ENCODE peak calls at places on chromosomes 6 and 20, in five cellular contexts. One of them, this sample, is unnamed. For H3K9me3, the result is how much of the 10 kb centered on the place peaks cover.

GRCh38 chr6:125611573-125612399 is 137.6 kb upstream of the HEY2 start:
- DNase-seq in CD8-positive, alpha-beta T cell: no peak
- DNase-seq in upper lobe of left lung: no peak
- DNase-seq in OCI-LY7: no peak
- DNase-seq in K562: no peak
- DNase-seq in this sample: no peak

GRCh38 chr20:52305843-52306242 is 114.3 kb upstream of the ZFP64 start:
- DNase-seq in CD8-positive, alpha-beta T cell: no peak
- DNase-seq in upper lobe of left lung: no peak
- DNase-seq in OCI-LY7: no peak
- DNase-seq in K562: no peak
- DNase-seq in this sample: no peak

GRCh38 chr6:117504478-117505144 is 22.1 kb downstream of the DCBLD1 start:
- DNase-seq in CD8-positive, alpha-beta T cell: no peak
- DNase-seq in upper lobe of left lung: no peak
- DNase-seq in OCI-LY7: no peak
- DNase-seq in K562: no peak
- DNase-seq in this sample: no peak

GRCh38 chr6:123810214-123810613 is 6.5 kb downstream of the NKAIN2 start:
- DNase-seq in CD8-positive, alpha-beta T cell: no peak
- DNase-seq in upper lobe of left lung: no peak
- DNase-seq in OCI-LY7: no peak
- DNase-seq in K562: no peak
- DNase-seq in this sample: no peak

GRCh38 chr20:47205577-47206123 is 150.8 kb downstream of the ZMYND8 start:
- DNase-seq in CD8-positive, alpha-beta T cell: no peak
- DNase-seq in upper lobe of left lung: peak
- DNase-seq in OCI-LY7: peak
- DNase-seq in K562: peak
- DNase-seq in this sample: no peak

GRCh38 chr6:125842091-125842626 is 51.4 kb downstream of the NCOA7 start:
- DNase-seq in CD8-positive, alpha-beta T cell: no peak
- DNase-seq in upper lobe of left lung: no peak
- DNase-seq in OCI-LY7: no peak
- DNase-seq in K562: no peak
- DNase-seq in this sample: no peak

GRCh38 chr6:21915707-21916399 is 322.3 kb downstream of the SOX4 start:
- DNase-seq in CD8-positive, alpha-beta T cell: no peak
- DNase-seq in upper lobe of left lung: no peak
- DNase-seq in OCI-LY7: no peak
- DNase-seq in K562: no peak
- DNase-seq in this sample: no peak

GRCh38 chr6:47352169-47352568 is 42.5 kb upstream of the TNFRSF21 start:
- DNase-seq in CD8-positive, alpha-beta T cell: no peak
- DNase-seq in upper lobe of left lung: no peak
- DNase-seq in OCI-LY7: no peak
- DNase-seq in K562: peak
- DNase-seq in this sample: no peak

GRCh38 chr20:11001767-11002540 is 328.2 kb upstream of the JAG1 start:
- DNase-seq in CD8-positive, alpha-beta T cell: no peak
- DNase-seq in upper lobe of left lung: no peak
- DNase-seq in OCI-LY7: no peak
- DNase-seq in K562: no peak
- DNase-seq in this sample: no peak

GRCh38 chr6:137163732-137164318 is 9.6 kb downstream of the IL22RA2 start:
- DNase-seq in CD8-positive, alpha-beta T cell: no peak
- DNase-seq in upper lobe of left lung: no peak
- DNase-seq in OCI-LY7: no peak
- DNase-seq in K562: no peak
- DNase-seq in this sample: no peak

GRCh38 chr6:137162692-137163303 is 10.6 kb downstream of the IL22RA2 start:
- DNase-seq in CD8-positive, alpha-beta T cell: no peak
- DNase-seq in upper lobe of left lung: no peak
- DNase-seq in OCI-LY7: no peak
- DNase-seq in K562: no peak
- DNase-seq in this sample: no peak

GRCh38 chr6:137161975-137162374 is 11.5 kb downstream of the IL22RA2 start:
- DNase-seq in CD8-positive, alpha-beta T cell: no peak
- DNase-seq in upper lobe of left lung: no peak
- DNase-seq in OCI-LY7: no peak
- DNase-seq in K562: no peak
- DNase-seq in this sample: no peak

GRCh38 chr6:137159912-137160311 is 13.5 kb downstream of the IL22RA2 start:
- DNase-seq in CD8-positive, alpha-beta T cell: no peak
- DNase-seq in upper lobe of left lung: no peak
- DNase-seq in OCI-LY7: no peak
- DNase-seq in K562: no peak
- DNase-seq in this sample: no peak

DNA sequence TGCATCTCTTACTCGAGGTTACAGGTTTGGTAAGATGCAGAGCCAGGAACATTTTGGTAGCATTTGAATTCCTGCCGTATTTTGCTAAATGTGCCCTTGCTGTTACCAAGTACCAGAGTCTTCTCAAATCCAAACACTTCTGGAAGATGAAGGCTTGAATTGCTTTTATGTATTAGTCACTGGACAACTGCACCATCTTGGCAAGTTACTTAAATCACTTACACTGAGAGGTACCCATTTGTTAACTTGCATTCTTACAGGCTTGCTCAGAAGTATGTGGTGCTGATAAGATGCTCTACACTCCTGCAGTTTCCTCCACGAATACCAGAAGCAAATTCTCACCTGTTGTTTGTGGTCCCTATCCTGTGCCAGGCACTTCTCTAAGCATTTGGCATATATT is 12.7 kb downstream of the IL22RA2 start:
- DNase-seq in CD8-positive, alpha-beta T cell: no peak
- DNase-seq in upper lobe of left lung: no peak
- DNase-seq in OCI-LY7: no peak
- DNase-seq in K562: no peak
- DNase-seq in this sample: no peak
- H3K9me3 ChIP-seq in CD8-positive, alpha-beta T cell: under half
- H3K9me3 ChIP-seq in upper lobe of left lung: under half
- H3K9me3 ChIP-seq in OCI-LY7: under half
- H3K9me3 ChIP-seq in K562: under half
- H3K9me3 ChIP-seq in this sample: under half

DNA sequence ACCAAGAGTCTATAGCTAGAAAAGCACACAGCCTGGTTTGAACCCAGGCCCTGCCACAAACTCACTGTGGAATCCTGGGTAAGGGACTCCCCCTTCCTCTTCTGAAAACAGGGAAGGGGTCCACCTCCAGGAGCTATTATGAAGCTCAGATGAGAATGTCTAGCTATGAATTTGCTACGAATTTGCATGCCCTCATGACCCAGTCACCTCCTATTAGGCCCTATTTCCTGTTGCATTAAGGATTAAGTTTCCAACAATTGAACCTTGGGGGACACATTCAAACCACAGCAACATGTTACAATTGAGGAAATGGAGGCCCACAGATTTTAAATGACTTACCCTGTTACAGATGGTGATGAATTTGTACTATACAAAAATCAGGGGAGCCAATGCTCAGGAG is 46.2 kb downstream of the PREX1 start:
- DNase-seq in CD8-positive, alpha-beta T cell: no peak
- DNase-seq in upper lobe of left lung: no peak
- DNase-seq in OCI-LY7: no peak
- DNase-seq in K562: no peak
- DNase-seq in this sample: no peak
- H3K9me3 ChIP-seq in CD8-positive, alpha-beta T cell: under half
- H3K9me3 ChIP-seq in upper lobe of left lung: under half
- H3K9me3 ChIP-seq in OCI-LY7: under half
- H3K9me3 ChIP-seq in K562: under half
- H3K9me3 ChIP-seq in this sample: under half

GRCh38 chr20:64229537-64230061 is 25.9 kb upstream of the PCMTD2 start:
- DNase-seq in CD8-positive, alpha-beta T cell: no peak
- DNase-seq in upper lobe of left lung: no peak
- DNase-seq in OCI-LY7: no peak
- DNase-seq in K562: no peak
- DNase-seq in this sample: no peak
- H3K9me3 ChIP-seq in CD8-positive, alpha-beta T cell: under half
- H3K9me3 ChIP-seq in upper lobe of left lung: under half
- H3K9me3 ChIP-seq in OCI-LY7: under half
- H3K9me3 ChIP-seq in K562: under half
- H3K9me3 ChIP-seq in this sample: under half

DNA sequence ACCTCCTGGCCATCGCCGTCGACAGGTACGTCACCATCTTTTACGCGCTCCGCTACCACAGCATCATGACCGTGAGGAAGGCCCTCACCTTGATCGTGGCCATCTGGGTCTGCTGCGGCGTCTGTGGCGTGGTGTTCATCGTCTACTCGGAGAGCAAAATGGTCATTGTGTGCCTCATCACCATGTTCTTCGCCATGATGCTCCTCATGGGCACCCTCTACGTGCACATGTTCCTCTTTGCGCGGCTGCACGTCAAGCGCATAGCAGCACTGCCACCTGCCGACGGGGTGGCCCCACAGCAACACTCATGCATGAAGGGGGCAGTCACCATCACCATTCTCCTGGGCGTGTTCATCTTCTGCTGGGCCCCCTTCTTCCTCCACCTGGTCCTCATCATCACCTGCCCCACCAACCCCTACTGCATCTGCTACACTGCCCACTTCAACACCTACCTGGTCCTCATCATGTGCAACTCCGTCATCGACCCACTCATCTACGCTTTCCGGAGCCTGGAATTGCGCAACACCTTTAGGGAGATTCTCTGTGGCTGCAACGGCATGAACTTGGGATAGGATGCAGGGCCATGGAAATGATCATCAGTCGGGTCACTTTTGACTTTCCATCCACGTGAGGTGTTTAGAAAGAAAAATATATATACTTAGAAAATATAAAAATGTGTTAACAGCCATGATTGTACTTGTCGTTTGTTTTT is 868 bp downstream of the MC3R start:
- DNase-seq in CD8-positive, alpha-beta T cell: no peak
- DNase-seq in upper lobe of left lung: no peak
- DNase-seq in OCI-LY7: peak
- DNase-seq in K562: peak
- DNase-seq in this sample: no peak
- H3K9me3 ChIP-seq in CD8-positive, alpha-beta T cell: under half
- H3K9me3 ChIP-seq in upper lobe of left lung: under half
- H3K9me3 ChIP-seq in OCI-LY7: under half
- H3K9me3 ChIP-seq in K562: under half
- H3K9me3 ChIP-seq in this sample: under half

DNA sequence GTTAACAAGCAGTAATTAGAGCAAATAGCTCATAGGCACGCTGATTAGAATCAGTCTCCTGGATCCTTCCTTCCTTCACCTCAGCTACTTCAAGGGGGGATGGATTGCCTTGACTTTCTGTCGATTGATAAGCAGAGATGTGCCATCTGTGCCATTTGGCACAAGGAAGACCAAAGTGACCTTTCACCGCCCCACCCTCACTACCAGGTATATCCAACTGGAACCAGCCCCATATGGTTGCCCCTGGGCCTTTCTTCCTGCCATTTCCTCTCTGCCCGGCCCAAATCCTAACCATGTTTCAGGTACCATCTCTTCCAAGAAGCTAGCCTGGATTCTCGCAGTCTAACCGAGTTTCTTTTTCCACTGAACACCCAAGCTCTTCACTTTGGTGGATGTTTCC is 8.7 kb upstream of the CPNE5 start:
- DNase-seq in CD8-positive, alpha-beta T cell: no peak
- DNase-seq in upper lobe of left lung: no peak
- DNase-seq in OCI-LY7: no peak
- DNase-seq in K562: no peak
- DNase-seq in this sample: no peak
- H3K9me3 ChIP-seq in CD8-positive, alpha-beta T cell: under half
- H3K9me3 ChIP-seq in upper lobe of left lung: under half
- H3K9me3 ChIP-seq in OCI-LY7: under half
- H3K9me3 ChIP-seq in K562: under half
- H3K9me3 ChIP-seq in this sample: under half

GRCh38 chr6:167649486-167649885 is 177.2 kb upstream of the AFDN start:
- DNase-seq in CD8-positive, alpha-beta T cell: no peak
- DNase-seq in upper lobe of left lung: no peak
- DNase-seq in OCI-LY7: no peak
- DNase-seq in K562: no peak
- DNase-seq in this sample: no peak
- H3K9me3 ChIP-seq in CD8-positive, alpha-beta T cell: under half
- H3K9me3 ChIP-seq in upper lobe of left lung: under half
- H3K9me3 ChIP-seq in OCI-LY7: under half
- H3K9me3 ChIP-seq in K562: under half
- H3K9me3 ChIP-seq in this sample: under half

GRCh38 chr6:23222724-23223123 is 653.4 kb downstream of the HDGFL1 start:
- DNase-seq in CD8-positive, alpha-beta T cell: no peak
- DNase-seq in upper lobe of left lung: no peak
- DNase-seq in OCI-LY7: no peak
- DNase-seq in K562: no peak
- DNase-seq in this sample: no peak

GRCh38 chr6:23228439-23229024 is 659.2 kb downstream of the HDGFL1 start:
- DNase-seq in CD8-positive, alpha-beta T cell: no peak
- DNase-seq in upper lobe of left lung: no peak
- DNase-seq in OCI-LY7: no peak
- DNase-seq in K562: no peak
- DNase-seq in this sample: no peak

GRCh38 chr6:23218751-23219150 is 649.4 kb downstream of the HDGFL1 start:
- DNase-seq in CD8-positive, alpha-beta T cell: no peak
- DNase-seq in upper lobe of left lung: no peak
- DNase-seq in OCI-LY7: no peak
- DNase-seq in K562: no peak
- DNase-seq in this sample: no peak

GRCh38 chr6:23224540-23224939 is 655.2 kb downstream of the HDGFL1 start:
- DNase-seq in CD8-positive, alpha-beta T cell: no peak
- DNase-seq in upper lobe of left lung: no peak
- DNase-seq in OCI-LY7: no peak
- DNase-seq in K562: no peak
- DNase-seq in this sample: no peak
- H3K9me3 ChIP-seq in CD8-positive, alpha-beta T cell: under half
- H3K9me3 ChIP-seq in upper lobe of left lung: under half
- H3K9me3 ChIP-seq in OCI-LY7: under half
- H3K9me3 ChIP-seq in K562: under half
- H3K9me3 ChIP-seq in this sample: under half

GRCh38 chr6:155349956-155350355 is 35.7 kb upstream of the TFB1M start:
- DNase-seq in CD8-positive, alpha-beta T cell: no peak
- DNase-seq in upper lobe of left lung: no peak
- DNase-seq in OCI-LY7: no peak
- DNase-seq in K562: no peak
- DNase-seq in this sample: no peak

GRCh38 chr6:155351273-155352129 is 37.2 kb upstream of the TFB1M start:
- DNase-seq in CD8-positive, alpha-beta T cell: no peak
- DNase-seq in upper lobe of left lung: no peak
- DNase-seq in OCI-LY7: peak
- DNase-seq in K562: no peak
- DNase-seq in this sample: no peak

GRCh38 chr6:155352812-155353211 is 38.5 kb upstream of the TFB1M start:
- DNase-seq in CD8-positive, alpha-beta T cell: no peak
- DNase-seq in upper lobe of left lung: no peak
- DNase-seq in OCI-LY7: no peak
- DNase-seq in K562: no peak
- DNase-seq in this sample: no peak

GRCh38 chr6:155352130-155352420 is 37.8 kb upstream of the TFB1M start:
- DNase-seq in CD8-positive, alpha-beta T cell: no peak
- DNase-seq in upper lobe of left lung: no peak
- DNase-seq in OCI-LY7: no peak
- DNase-seq in K562: no peak
- DNase-seq in this sample: no peak

GRCh38 chr6:155354167-155354566 is 39.9 kb upstream of the TFB1M start:
- DNase-seq in CD8-positive, alpha-beta T cell: no peak
- DNase-seq in upper lobe of left lung: no peak
- DNase-seq in OCI-LY7: peak
- DNase-seq in K562: no peak
- DNase-seq in this sample: no peak
- H3K9me3 ChIP-seq in CD8-positive, alpha-beta T cell: under half
- H3K9me3 ChIP-seq in upper lobe of left lung: under half
- H3K9me3 ChIP-seq in OCI-LY7: under half
- H3K9me3 ChIP-seq in K562: under half
- H3K9me3 ChIP-seq in this sample: under half